ENCODE peak calls at places on chromosomes 3 and 15, in seven cellular contexts. J, D, V, L, G, N and T are unnamed samples.

GRCh38 chr15:68197661-68198437 is 7.3 kb downstream of the CALML4 start:
- DNase-seq in J (no peak), D (no peak), V (no peak), L (no peak), G (no peak), N (no peak), T (no peak)

GRCh38 chr15:81133782-81134461 is at the start of gene CFAP161:
- DNase-seq in J (peak), D (peak), V (peak), L (peak), G (no peak), N (peak), T (peak)

GRCh38 chr15:64351265-64351664 is 4.7 kb downstream of the CSNK1G1 start:
- DNase-seq in J (no peak), D (no peak), V (no peak), L (no peak), G (no peak), N (no peak), T (no peak)

GRCh38 chr3:163422671-163423070 is 1655.6 kb downstream of the SI start:
- DNase-seq in J (no peak), D (no peak), V (no peak), L (no peak), G (no peak), N (no peak), T (no peak)

GRCh38 chr15:24956131-24956838 is 1.5 kb downstream of the SNRPN start:
- DNase-seq in J (peak), D (peak), V (no peak), L (peak), G (peak), N (peak), T (peak)

GRCh38 chr3:181974198-181974597 is 262.5 kb downstream of the SOX2 start:
- DNase-seq in J (no peak), D (no peak), V (no peak), L (no peak), G (no peak), N (no peak), T (no peak)

GRCh38 chr15:38455096-38455495 is 1.2 kb downstream of the FAM98B start:
- DNase-seq in J (no peak), D (no peak), V (no peak), L (no peak), G (no peak), N (no peak), T (no peak)

GRCh38 chr3:28973621-28974020 is 307.2 kb upstream of the RBMS3 start:
- DNase-seq in J (no peak), D (no peak), V (no peak), L (no peak), G (no peak), N (no peak), T (no peak)

GRCh38 chr3:148420251-148420650 is 277.5 kb upstream of the AGTR1 start:
- DNase-seq in J (no peak), D (no peak), V (no peak), L (no peak), G (no peak), N (no peak), T (no peak)

GRCh38 chr3:3105815-3106214 is 4.4 kb downstream of the IL5RA start:
- DNase-seq in J (no peak), D (no peak), V (no peak), L (no peak), G (no peak), N (no peak), T (no peak)

GRCh38 chr3:36763850-36764703 is at the start of gene DCLK3:
- DNase-seq in J (no peak), D (peak), V (no peak), L (peak), G (no peak), N (no peak), T (peak)

GRCh38 chr3:27713435-27713880 is 8.7 kb downstream of the EOMES start:
- DNase-seq in J (no peak), D (peak), V (no peak), L (no peak), G (no peak), N (no peak), T (no peak)

GRCh38 chr15:48242015-48242414 is 35.9 kb downstream of the SLC12A1 start:
- DNase-seq in J (no peak), D (no peak), V (no peak), L (peak), G (no peak), N (no peak), T (no peak)

GRCh38 chr3:133476971-133477375 is 77.1 kb downstream of the BFSP2 start:
- DNase-seq in J (no peak), D (no peak), V (no peak), L (no peak), G (peak), N (peak), T (no peak)

GRCh38 chr3:18440053-18440768 is 15.1 kb upstream of the SATB1 start:
- DNase-seq in J (no peak), D (no peak), V (no peak), L (no peak), G (no peak), N (no peak), T (no peak)

GRCh38 chr15:73799466-73799865 is 46.3 kb upstream of the INSYN1 start:
- DNase-seq in J (no peak), D (peak), V (no peak), L (no peak), G (no peak), N (no peak), T (no peak)

GRCh38 chr3:195451373-195452000 is 8.7 kb upstream of the ACAP2 start:
- DNase-seq in J (no peak), D (no peak), V (no peak), L (peak), G (no peak), N (no peak), T (no peak)

GRCh38 chr15:92901053-92901761 is 1.1 kb downstream of the CHD2 start:
- DNase-seq in J (no peak), D (no peak), V (no peak), L (no peak), G (no peak), N (no peak), T (no peak)

GRCh38 chr3:190308154-190308553 is 14.1 kb downstream of the CLDN1 start:
- DNase-seq in J (no peak), D (no peak), V (no peak), L (no peak), G (no peak), N (no peak), T (no peak)

GRCh38 chr15:57259511-57260143 is 116.7 kb upstream of the CGNL1 start:
- DNase-seq in J (no peak), D (peak), V (no peak), L (no peak), G (no peak), N (peak), T (no peak)

GRCh38 chr15:59550961-59551360 is 60.6 kb upstream of the GCNT3 start:
- DNase-seq in J (no peak), D (no peak), V (no peak), L (no peak), G (no peak), N (no peak), T (no peak)

GRCh38 chr3:53184701-53185100 is 23.7 kb downstream of the PRKCD start:
- DNase-seq in J (no peak), D (no peak), V (no peak), L (no peak), G (no peak), N (no peak), T (no peak)

GRCh38 chr3:34213481-34213880 is 415.1 kb downstream of the PDCD6IP start:
- DNase-seq in J (no peak), D (peak), V (no peak), L (no peak), G (no peak), N (no peak), T (no peak)

GRCh38 chr15:101184830-101185229 is 67.0 kb downstream of the CHSY1 start:
- DNase-seq in J (no peak), D (no peak), V (no peak), L (no peak), G (no peak), N (no peak), T (no peak)

GRCh38 chr3:195386739-195387138 is 56.1 kb downstream of the ACAP2 start:
- DNase-seq in J (no peak), D (no peak), V (no peak), L (no peak), G (no peak), N (no peak), T (no peak)

GRCh38 chr3:46756642-46757041 is 39.0 kb upstream of the PRSS50 start:
- DNase-seq in J (no peak), D (no peak), V (no peak), L (no peak), G (no peak), N (no peak), T (no peak)

GRCh38 chr3:167605871-167606270 is 47.9 kb downstream of the WDR49 start:
- DNase-seq in J (no peak), D (peak), V (no peak), L (no peak), G (no peak), N (no peak), T (no peak)

GRCh38 chr3:27628029-27628750 is 93.9 kb downstream of the EOMES start:
- DNase-seq in J (no peak), D (no peak), V (no peak), L (no peak), G (no peak), N (no peak), T (no peak)

GRCh38 chr15:87881001-87881400 is 375.5 kb downstream of the NTRK3 start:
- DNase-seq in J (no peak), D (no peak), V (no peak), L (no peak), G (no peak), N (no peak), T (no peak)

GRCh38 chr3:58529516-58530353 is 7.3 kb downstream of the ACOX2 start:
- DNase-seq in J (no peak), D (peak), V (no peak), L (no peak), G (peak), N (peak), T (peak)

DNA sequence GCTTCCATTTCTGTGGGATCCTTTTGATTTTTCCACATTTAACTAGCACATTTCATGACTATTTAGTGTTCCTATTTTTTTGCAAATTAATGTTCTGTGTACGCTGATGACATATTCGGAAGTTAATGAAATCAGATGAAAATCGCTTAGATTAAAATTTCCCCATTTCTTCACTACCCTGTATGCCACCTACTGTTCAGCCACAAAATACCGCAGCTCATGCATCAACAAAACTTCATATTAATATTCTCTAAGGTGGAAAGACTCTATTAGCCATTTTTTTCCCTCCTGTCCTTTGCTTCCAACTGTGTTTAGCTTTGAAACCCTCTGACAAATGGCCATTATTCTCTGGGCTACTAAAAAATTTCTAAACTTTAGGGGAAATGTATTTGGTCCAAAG is 300.6 kb downstream of the MECOM start:
- DNase-seq in J (no peak), D (no peak), V (no peak), L (no peak), G (no peak), N (no peak), T (no peak)
- TF ChIP-seq CTCF in J (no peak), D (no peak), V (no peak), L (no peak), G (no peak), N (no peak), T (no peak)

GRCh38 chr3:64223809-64224570 is 1.3 kb downstream of the PRICKLE2 start:
- DNase-seq in J (no peak), D (no peak), V (no peak), L (peak), G (peak), N (peak), T (no peak)
- TF ChIP-seq CTCF in J (no peak), D (no peak), V (no peak), L (no peak), G (no peak), N (no peak), T (no peak)

GRCh38 chr3:192444791-192445106 is 282.6 kb downstream of the FGF12 start:
- DNase-seq in J (no peak), D (no peak), V (no peak), L (no peak), G (no peak), N (no peak), T (no peak)
- TF ChIP-seq CTCF in J (no peak), D (no peak), V (no peak), L (no peak), G (no peak), N (no peak), T (no peak)

GRCh38 chr3:42502429-42503250 is at the start of gene VIPR1:
- DNase-seq in J (peak), D (peak), V (no peak), L (peak), G (peak), N (peak), T (peak)
- TF ChIP-seq CTCF in J (no peak), D (no peak), V (no peak), L (no peak), G (no peak), N (no peak), T (no peak)

GRCh38 chr3:116614795-116615362 is 94.7 kb upstream of the TUSC7 start:
- DNase-seq in J (no peak), D (peak), V (no peak), L (no peak), G (peak), N (no peak), T (no peak)
- TF ChIP-seq CTCF in J (no peak), D (peak), V (no peak), L (no peak), G (peak), N (no peak), T (no peak)

GRCh38 chr3:126507886-126508285 is 9.7 kb downstream of the UROC1 start:
- DNase-seq in J (no peak), D (no peak), V (no peak), L (no peak), G (no peak), N (no peak), T (no peak)

GRCh38 chr3:126511291-126511690 is 6.3 kb downstream of the UROC1 start:
- DNase-seq in J (peak), D (no peak), V (no peak), L (no peak), G (no peak), N (no peak), T (no peak)

GRCh38 chr3:126510323-126510910 is 7.2 kb downstream of the UROC1 start:
- DNase-seq in J (peak), D (no peak), V (no peak), L (no peak), G (no peak), N (no peak), T (no peak)

GRCh38 chr3:126509565-126510322 is 7.8 kb downstream of the UROC1 start:
- DNase-seq in J (peak), D (no peak), V (no peak), L (no peak), G (no peak), N (no peak), T (no peak)

DNA sequence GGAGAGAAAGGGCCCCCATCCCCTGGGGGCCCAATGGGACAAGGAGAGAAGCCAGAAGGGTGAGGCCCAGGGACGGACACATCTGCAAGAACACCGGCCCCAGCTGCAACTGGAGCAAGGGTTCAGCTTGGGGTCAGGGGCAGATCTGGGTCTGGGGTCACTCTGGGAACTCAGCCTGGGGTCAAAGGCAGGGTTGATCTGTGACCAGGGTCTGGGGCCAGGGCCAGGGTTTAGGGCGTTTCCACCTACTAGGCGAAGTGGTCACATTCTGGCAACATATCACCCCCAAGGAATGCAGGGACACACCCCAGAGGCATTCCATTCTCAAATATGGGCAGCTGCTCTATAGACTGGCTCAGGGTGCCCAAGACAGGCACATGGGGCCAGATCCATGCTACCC is 9.0 kb downstream of the UROC1 start:
- DNase-seq in J (peak), D (no peak), V (no peak), L (no peak), G (no peak), N (no peak), T (no peak)
- TF ChIP-seq CTCF in J (no peak), D (no peak), V (no peak), L (no peak), G (no peak), N (no peak), T (no peak)

DNA sequence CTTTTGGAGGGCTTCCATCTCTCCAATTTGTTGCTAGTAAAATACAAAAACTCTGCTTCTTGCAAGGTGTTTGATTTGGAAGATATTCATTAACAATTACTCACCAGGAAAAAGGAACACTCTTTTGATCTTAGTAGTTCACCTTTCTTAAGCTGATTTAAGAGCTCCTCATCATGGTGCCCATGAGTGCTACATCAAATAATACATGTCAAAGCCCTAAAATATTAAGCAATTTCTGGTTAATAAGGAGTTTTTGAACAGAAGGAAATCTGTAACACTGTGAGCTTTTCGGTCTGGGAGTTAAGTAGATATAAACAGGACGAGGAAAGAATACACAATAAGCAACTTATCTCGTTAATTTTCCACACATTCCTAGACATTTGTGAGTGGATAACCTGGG is 83.9 kb upstream of the DCBLD2 start:
- DNase-seq in J (no peak), D (no peak), V (no peak), L (no peak), G (no peak), N (no peak), T (no peak)
- TF ChIP-seq CTCF in J (no peak), D (no peak), V (no peak), L (no peak), G (no peak), N (no peak), T (no peak)

DNA sequence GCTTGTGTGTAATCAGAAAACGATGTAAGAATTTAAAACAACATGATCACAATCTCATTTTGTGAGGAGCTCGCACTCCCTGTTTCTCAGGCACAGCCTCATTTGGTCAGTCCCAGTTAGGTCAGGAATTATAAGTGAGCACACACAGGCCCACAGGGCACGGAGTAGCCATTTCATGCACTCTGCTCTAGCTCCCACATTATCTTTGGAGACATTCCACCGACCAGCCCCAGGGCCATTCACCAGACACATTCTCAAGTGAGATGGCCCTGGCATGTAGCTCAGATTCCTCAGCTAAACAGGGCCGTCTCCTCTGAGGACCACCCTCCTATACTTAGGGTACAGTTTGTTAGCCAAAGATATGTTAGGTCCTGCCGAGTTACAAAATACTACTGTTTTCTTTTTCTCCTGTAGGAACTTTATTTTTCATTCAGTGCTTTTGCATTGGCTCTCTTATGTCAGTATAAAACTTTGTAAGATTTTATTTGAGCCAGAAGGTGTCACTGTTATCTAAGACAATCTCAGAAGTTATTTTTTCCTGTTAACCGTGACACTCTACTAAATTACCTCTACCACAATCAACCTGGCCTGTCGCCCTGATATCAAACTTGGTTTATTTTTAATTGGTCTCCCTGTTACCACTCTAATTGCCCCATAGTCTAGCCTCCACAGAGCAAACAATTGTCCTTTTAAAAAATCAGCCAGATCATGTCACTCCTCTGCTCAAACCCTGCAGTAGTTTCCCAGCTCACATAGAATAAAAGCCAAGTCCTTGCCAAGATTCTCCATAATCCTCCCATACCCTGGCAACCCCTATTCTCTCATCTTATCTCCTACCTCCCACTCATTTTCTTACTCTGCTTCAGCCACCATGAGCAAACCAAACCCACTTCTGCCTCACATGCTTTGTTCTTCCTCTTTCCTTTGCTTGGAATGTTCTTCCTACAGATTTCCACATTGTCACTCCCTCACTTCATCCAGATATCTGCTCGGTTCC is 105.7 kb downstream of the PPP2R3A start:
- DNase-seq in J (no peak), D (peak), V (no peak), L (no peak), G (peak), N (no peak), T (no peak)
- TF ChIP-seq CTCF in J (no peak), D (no peak), V (no peak), L (no peak), G (no peak), N (no peak), T (no peak)

DNA sequence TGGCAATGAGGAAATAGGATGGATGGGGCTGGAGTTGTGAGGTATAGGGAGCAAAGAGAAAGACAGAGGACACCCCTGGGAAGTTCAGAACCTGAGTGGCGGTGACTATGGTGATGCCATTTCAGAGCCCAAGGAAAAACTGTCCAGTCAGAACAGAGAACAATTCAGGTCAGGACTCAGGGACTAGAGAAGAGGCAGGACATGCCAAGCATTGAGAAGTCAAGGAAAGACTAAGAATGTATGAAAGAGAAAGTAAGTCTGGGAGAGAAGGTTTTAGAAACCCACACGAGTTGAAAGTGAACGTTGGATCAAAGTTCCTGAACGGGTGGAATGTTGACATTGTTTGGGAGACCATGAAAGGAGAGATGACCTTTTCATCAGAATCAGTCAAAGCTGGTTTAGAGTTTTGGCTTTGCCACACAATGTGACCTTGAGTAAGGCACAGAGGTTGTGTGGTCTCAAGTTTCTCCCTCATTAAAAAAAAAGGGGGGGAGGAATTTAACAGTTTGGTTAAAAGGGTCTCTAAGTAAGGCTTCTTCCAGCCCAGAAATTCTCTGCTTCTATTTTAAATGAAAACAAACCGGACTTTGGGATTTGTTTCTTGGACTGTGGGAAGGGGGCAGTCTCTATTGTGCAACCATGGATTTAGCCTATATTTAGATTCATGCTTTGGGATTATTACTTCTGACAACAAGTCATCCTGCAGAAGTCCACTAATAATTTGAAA is 315.8 kb upstream of the TBL1XR1 start:
- DNase-seq in J (no peak), D (no peak), V (no peak), L (no peak), G (no peak), N (no peak), T (no peak)
- TF ChIP-seq CTCF in J (no peak), D (no peak), V (no peak), L (no peak), G (no peak), N (no peak), T (no peak)

GRCh38 chr3:139520028-139520737 is 19.4 kb downstream of the RBP1 start:
- DNase-seq in J (no peak), D (peak), V (no peak), L (no peak), G (peak), N (peak), T (peak)
- TF ChIP-seq CTCF in J (no peak), D (peak), V (no peak), L (no peak), G (peak), N (no peak), T (peak)